ENCODE peak calls at places on chromosomes 5 and 9, in four cellular contexts. N is K562, D is GM12878, B is HepG2. K is an unnamed sample.

GRCh38 chr5:36198281-36198680 is 43.4 kb downstream of the NADK2 start:
- DNase-seq in N (no peak), D (no peak), B (no peak), K (no peak)

GRCh38 chr5:7852542-7852941 is 1.6 kb upstream of the CFAP90 start:
- DNase-seq in N (no peak), D (no peak), B (no peak), K (no peak)

GRCh38 chr5:100902406-100903035 is 561 bp downstream of the ST8SIA4 start:
- DNase-seq in D (no peak), N (no peak), B (no peak), K (no peak)

GRCh38 chr5:154378134-154378533 is 67.7 kb upstream of the SAP30L start:
- DNase-seq in D (no peak), N (no peak), B (no peak), K (no peak)

GRCh38 chr9:38681747-38682227 is 38.1 kb downstream of the FAM240B start:
- DNase-seq in D (no peak), B (no peak), N (no peak), K (no peak)

GRCh38 chr5:133287500-133287899 is 235.7 kb downstream of the HSPA4 start:
- DNase-seq in D (no peak), N (peak; percentile 20), B (peak; percentile 12), K (peak; percentile 57)

GRCh38 chr5:14156611-14157493 is 13.7 kb downstream of the TRIO start:
- DNase-seq in N (no peak), B (peak; percentile 34), D (peak; percentile 67), K (peak; percentile 67)

GRCh38 chr9:17090041-17090440 is 44.8 kb upstream of the CNTLN start:
- DNase-seq in B (no peak), D (no peak), N (no peak), K (no peak)

GRCh38 chr9:131627326-131627845 is 82.1 kb downstream of the PRRT1B start:
- DNase-seq in N (no peak), D (no peak), B (no peak), K (no peak)

GRCh38 chr9:99181621-99182020 is 40.1 kb downstream of the ALG2 start:
- DNase-seq in N (no peak), D (peak; percentile 85), B (no peak), K (no peak)

GRCh38 chr9:4828776-4829175 is 36.0 kb downstream of the RCL1 start:
- DNase-seq in B (peak; percentile 49), D (no peak), N (no peak), K (no peak)
- TF ChIP-seq TARDBP in B (no peak), D (no peak), N (no peak), K (no peak)

GRCh38 chr9:115635680-115636383 is 517.8 kb upstream of the PAPPA start:
- DNase-seq in B (no peak), D (no peak), N (no peak), K (no peak)
- TF ChIP-seq FOXM1 in B (no peak), D (no peak), N (no peak), K (no peak)

GRCh38 chr5:81151546-81151945 is 81.6 kb upstream of the CKMT2 start:
- DNase-seq in N (no peak), B (no peak), D (no peak), K (no peak)
- TF ChIP-seq SP1 in N (no peak), B (no peak), D (no peak), K (no peak)

DNA sequence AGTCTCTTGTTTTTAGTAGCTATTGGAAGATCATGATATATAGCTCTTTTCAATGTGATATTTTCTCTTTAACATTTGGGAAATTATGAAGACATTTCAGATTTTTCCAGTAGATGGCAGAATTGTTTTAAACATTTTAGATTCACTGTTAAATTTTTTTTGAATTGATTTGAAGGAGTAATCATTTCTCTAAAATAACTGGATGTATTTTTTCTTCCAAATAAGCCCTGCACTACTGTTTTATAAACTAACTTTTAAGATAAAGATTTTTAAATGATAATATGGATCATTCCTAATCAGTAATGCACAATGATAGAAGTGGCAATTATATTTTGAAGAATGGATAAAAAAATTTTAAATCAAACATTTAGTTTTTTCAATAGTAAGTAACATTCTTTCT is 14.2 kb downstream of the NDUFAF2 start:
- DNase-seq in N (no peak), B (no peak), D (no peak), K (no peak)
- TF ChIP-seq TARDBP in N (no peak), B (no peak), D (no peak), K (no peak)

GRCh38 chr9:121690766-121691165 is 39.3 kb downstream of the DAB2IP start:
- DNase-seq in B (no peak), N (no peak), D (no peak), K (no peak)

GRCh38 chr9:121694582-121694981 is 43.1 kb downstream of the DAB2IP start:
- DNase-seq in D (no peak), N (no peak), B (no peak), K (no peak)

GRCh38 chr9:121691890-121692289 is 40.5 kb downstream of the DAB2IP start:
- DNase-seq in N (no peak), B (no peak), D (no peak), K (no peak)

GRCh38 chr9:121694001-121694400 is 42.6 kb downstream of the DAB2IP start:
- DNase-seq in D (no peak), B (no peak), N (no peak), K (no peak)

DNA sequence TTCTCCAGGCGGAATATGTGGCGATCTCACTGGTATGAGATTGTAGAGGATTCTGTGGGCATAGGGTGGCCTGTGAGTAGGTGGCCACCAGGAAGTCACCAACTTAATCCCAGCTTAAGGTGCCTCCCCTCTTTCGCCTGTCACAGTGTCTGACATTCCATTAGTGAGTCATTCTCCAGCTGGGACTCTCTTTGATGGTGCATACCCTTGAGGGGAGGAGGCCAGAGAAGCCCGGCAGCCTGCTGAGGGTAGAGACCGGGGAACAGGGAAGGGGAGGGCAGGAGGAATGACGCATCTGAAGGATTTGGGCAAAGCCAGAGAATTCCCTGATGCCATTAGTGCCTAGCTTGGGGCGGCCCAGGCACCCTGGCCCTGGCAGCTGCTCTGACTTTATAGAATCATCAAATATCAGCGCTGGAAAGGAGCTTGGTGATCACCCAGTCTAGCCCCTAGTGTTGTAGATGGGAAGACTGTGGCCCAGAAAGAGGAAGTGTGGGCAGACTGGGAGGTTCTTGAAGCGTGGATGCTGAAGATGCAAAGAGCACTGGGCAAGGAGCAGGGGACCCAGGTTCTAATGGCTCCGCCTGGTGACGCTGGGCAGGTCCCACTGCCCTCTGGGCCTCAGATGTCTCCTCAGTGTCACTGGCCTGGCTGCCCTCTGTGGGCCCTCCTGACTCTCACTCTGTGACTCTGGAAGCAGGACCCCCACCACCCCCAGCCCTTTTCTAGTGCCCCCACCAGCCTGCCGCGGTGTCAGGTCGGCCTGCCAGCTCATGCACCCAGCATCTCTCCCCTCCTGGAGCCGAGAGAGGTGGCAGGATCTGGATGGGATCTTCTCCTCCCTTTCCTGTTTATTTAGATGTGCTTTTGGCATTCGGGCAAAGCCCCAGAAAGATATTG is 41.4 kb downstream of the DAB2IP start:
- DNase-seq in D (no peak), N (no peak), B (peak; percentile 81), K (no peak)
- TF ChIP-seq FOXM1 in D (no peak), N (no peak), B (no peak), K (no peak)

GRCh38 chr9:85971731-85972130 is 30.8 kb downstream of the NAA35 start:
- DNase-seq in D (no peak), N (no peak), B (no peak), K (no peak)
- TF ChIP-seq SP1 in D (no peak), N (no peak), B (no peak), K (no peak)

GRCh38 chr9:130537346-130538050 is 41.9 kb upstream of the FUBP3 start:
- DNase-seq in D (no peak), B (no peak), N (peak; percentile 87), K (no peak)
- TF ChIP-seq TARDBP in D (no peak), B (no peak), N (peak; percentile 96), K (no peak)

GRCh38 chr5:120106912-120107525 is 357.1 kb upstream of the PRR16 start:
- DNase-seq in N (no peak), B (no peak), D (no peak), K (no peak)
- TF ChIP-seq FOXM1 in N (no peak), B (no peak), D (no peak), K (no peak)

GRCh38 chr9:108536836-108537601 is 318.8 kb downstream of the ACTL7B start:
- DNase-seq in D (no peak), B (no peak), N (no peak), K (no peak)

GRCh38 chr9:108535526-108535925 is 320.3 kb downstream of the ACTL7B start:
- DNase-seq in N (peak; percentile 30), D (no peak), B (peak; percentile 9), K (peak; percentile 26)

GRCh38 chr9:108530141-108530540 is 325.6 kb downstream of the ACTL7B start:
- DNase-seq in N (no peak), B (no peak), D (no peak), K (no peak)

GRCh38 chr9:108537756-108538155 is 318.0 kb downstream of the ACTL7B start:
- DNase-seq in N (no peak), D (no peak), B (no peak), K (no peak)

GRCh38 chr9:108534741-108535140 is 321.0 kb downstream of the ACTL7B start:
- DNase-seq in D (no peak), N (no peak), B (no peak), K (no peak)
- TF ChIP-seq SP1 in D (no peak), N (no peak), B (no peak), K (no peak)

GRCh38 chr5:136064510-136064909 is 35.7 kb downstream of the TGFBI start:
- DNase-seq in D (no peak), N (peak; percentile 33), B (no peak), K (no peak)

GRCh38 chr5:136063778-136064465 is 35.1 kb downstream of the TGFBI start:
- DNase-seq in D (no peak), B (no peak), N (no peak), K (no peak)

GRCh38 chr5:136065588-136065987 is 36.8 kb downstream of the TGFBI start:
- DNase-seq in N (no peak), B (no peak), D (no peak), K (no peak)

GRCh38 chr5:136067422-136067821 is 38.6 kb downstream of the TGFBI start:
- DNase-seq in B (peak; percentile 82), D (no peak), N (no peak), K (no peak)

GRCh38 chr5:136066705-136067271 is 38.0 kb downstream of the TGFBI start:
- DNase-seq in D (no peak), B (peak; percentile 73), N (no peak), K (no peak)
- TF ChIP-seq TARDBP in D (no peak), B (peak; percentile 37), N (no peak), K (no peak)